ENCODE peak calls at places on chromosomes 1 and 21, in five cellular contexts. One of them, this sample, is unnamed.

GRCh38 chr1:100168051-100168450 is 10.0 kb downstream of the LRRC39 start:
- DNase-seq in GM23338: no peak
- DNase-seq in HCT116: no peak
- DNase-seq in K562: no peak
- DNase-seq in HepG2: no peak
- DNase-seq in this sample: no peak

GRCh38 chr21:38825901-38826300 is 20.2 kb downstream of the ETS2 start:
- DNase-seq in GM23338: no peak
- DNase-seq in K562: no peak
- DNase-seq in HepG2: no peak
- DNase-seq in HCT116: no peak
- DNase-seq in this sample: no peak

GRCh38 chr1:114235281-114235680 is 81.6 kb upstream of the SYT6 start:
- DNase-seq in HCT116: no peak
- DNase-seq in GM23338: no peak
- DNase-seq in HepG2: no peak
- DNase-seq in K562: no peak
- DNase-seq in this sample: no peak

GRCh38 chr1:47708658-47709301 is 270.9 kb downstream of the FOXD2 start:
- DNase-seq in HCT116: no peak
- DNase-seq in K562: no peak
- DNase-seq in GM23338: peak
- DNase-seq in HepG2: no peak
- DNase-seq in this sample: peak

GRCh38 chr1:46424730-46425129 is 30.6 kb downstream of the FAAH start:
- DNase-seq in HCT116: no peak
- DNase-seq in GM23338: no peak
- DNase-seq in K562: no peak
- DNase-seq in HepG2: no peak
- DNase-seq in this sample: no peak

GRCh38 chr1:67853704-67854103 is 20.4 kb upstream of the GNG12 start:
- DNase-seq in GM23338: peak
- DNase-seq in K562: peak
- DNase-seq in HCT116: peak
- DNase-seq in HepG2: peak
- DNase-seq in this sample: peak

GRCh38 chr1:55275976-55276375 is 60.8 kb upstream of the USP24 start:
- DNase-seq in K562: peak
- DNase-seq in HepG2: no peak
- DNase-seq in GM23338: no peak
- DNase-seq in HCT116: no peak
- DNase-seq in this sample: no peak

GRCh38 chr21:24729568-24729967 is 877.7 kb downstream of the MRPL39 start:
- DNase-seq in HCT116: no peak
- DNase-seq in GM23338: no peak
- DNase-seq in HepG2: no peak
- DNase-seq in K562: no peak
- DNase-seq in this sample: no peak

GRCh38 chr1:176448340-176448739 is 14.6 kb upstream of the PAPPA2 start:
- DNase-seq in GM23338: no peak
- DNase-seq in HCT116: no peak
- DNase-seq in K562: no peak
- DNase-seq in HepG2: no peak
- DNase-seq in this sample: no peak

GRCh38 chr1:165235158-165235776 is 121.2 kb downstream of the LMX1A start:
- DNase-seq in GM23338: peak
- DNase-seq in HepG2: no peak
- DNase-seq in HCT116: no peak
- DNase-seq in K562: no peak
- DNase-seq in this sample: peak

GRCh38 chr1:46480959-46481646 is 8.5 kb upstream of the DMBX1 start:
- DNase-seq in GM23338: no peak
- DNase-seq in K562: peak
- DNase-seq in HepG2: no peak
- DNase-seq in HCT116: no peak
- DNase-seq in this sample: no peak

GRCh38 chr1:201444792-201445191 is 23.3 kb upstream of the TNNI1 start:
- DNase-seq in GM23338: no peak
- DNase-seq in HCT116: no peak
- DNase-seq in HepG2: no peak
- DNase-seq in K562: no peak
- DNase-seq in this sample: no peak

GRCh38 chr1:224123136-224123535 is 9.2 kb downstream of the FBXO28 start:
- DNase-seq in HCT116: no peak
- DNase-seq in GM23338: no peak
- DNase-seq in HepG2: no peak
- DNase-seq in K562: no peak
- DNase-seq in this sample: no peak

GRCh38 chr1:233523047-233523446 is 90.9 kb upstream of the KCNK1 start:
- DNase-seq in K562: no peak
- DNase-seq in HepG2: no peak
- DNase-seq in HCT116: no peak
- DNase-seq in GM23338: peak
- DNase-seq in this sample: no peak

GRCh38 chr1:109312978-109313775 is 6.4 kb upstream of the MYBPHL start:
- DNase-seq in GM23338: no peak
- DNase-seq in HCT116: no peak
- DNase-seq in K562: no peak
- DNase-seq in HepG2: no peak
- DNase-seq in this sample: peak

GRCh38 chr1:10250663-10251062 is 40.3 kb downstream of the KIF1B start:
- DNase-seq in GM23338: no peak
- DNase-seq in HepG2: no peak
- DNase-seq in K562: no peak
- DNase-seq in HCT116: no peak
- DNase-seq in this sample: no peak

GRCh38 chr1:183251959-183252450 is 65.9 kb downstream of the LAMC2 start:
- DNase-seq in HepG2: no peak
- DNase-seq in GM23338: no peak
- DNase-seq in HCT116: no peak
- DNase-seq in K562: no peak
- DNase-seq in this sample: no peak

GRCh38 chr1:89069955-89070354 is 4.9 kb upstream of the GBP1 start:
- DNase-seq in GM23338: no peak
- DNase-seq in K562: no peak
- DNase-seq in HCT116: no peak
- DNase-seq in HepG2: no peak
- DNase-seq in this sample: no peak

GRCh38 chr1:89060091-89060490 is 4.9 kb downstream of the GBP1 start:
- DNase-seq in HCT116: no peak
- DNase-seq in K562: no peak
- DNase-seq in HepG2: no peak
- DNase-seq in GM23338: no peak
- DNase-seq in this sample: no peak

GRCh38 chr1:89070509-89070908 is 5.5 kb upstream of the GBP1 start:
- DNase-seq in GM23338: no peak
- DNase-seq in HepG2: no peak
- DNase-seq in HCT116: no peak
- DNase-seq in K562: no peak
- DNase-seq in this sample: no peak

GRCh38 chr1:89068291-89068690 is 3.3 kb upstream of the GBP1 start:
- DNase-seq in K562: no peak
- DNase-seq in GM23338: no peak
- DNase-seq in HepG2: no peak
- DNase-seq in HCT116: no peak
- DNase-seq in this sample: no peak

GRCh38 chr1:89065077-89065868 is at the start of gene GBP1:
- DNase-seq in HCT116: no peak
- DNase-seq in GM23338: no peak
- DNase-seq in HepG2: peak
- DNase-seq in K562: no peak
- DNase-seq in this sample: no peak
- H2AFZ ChIP-seq in HCT116: no peak
- H2AFZ ChIP-seq in GM23338: peak
- H2AFZ ChIP-seq in HepG2: peak
- H2AFZ ChIP-seq in K562: no peak
- H2AFZ ChIP-seq in this sample: peak

DNA sequence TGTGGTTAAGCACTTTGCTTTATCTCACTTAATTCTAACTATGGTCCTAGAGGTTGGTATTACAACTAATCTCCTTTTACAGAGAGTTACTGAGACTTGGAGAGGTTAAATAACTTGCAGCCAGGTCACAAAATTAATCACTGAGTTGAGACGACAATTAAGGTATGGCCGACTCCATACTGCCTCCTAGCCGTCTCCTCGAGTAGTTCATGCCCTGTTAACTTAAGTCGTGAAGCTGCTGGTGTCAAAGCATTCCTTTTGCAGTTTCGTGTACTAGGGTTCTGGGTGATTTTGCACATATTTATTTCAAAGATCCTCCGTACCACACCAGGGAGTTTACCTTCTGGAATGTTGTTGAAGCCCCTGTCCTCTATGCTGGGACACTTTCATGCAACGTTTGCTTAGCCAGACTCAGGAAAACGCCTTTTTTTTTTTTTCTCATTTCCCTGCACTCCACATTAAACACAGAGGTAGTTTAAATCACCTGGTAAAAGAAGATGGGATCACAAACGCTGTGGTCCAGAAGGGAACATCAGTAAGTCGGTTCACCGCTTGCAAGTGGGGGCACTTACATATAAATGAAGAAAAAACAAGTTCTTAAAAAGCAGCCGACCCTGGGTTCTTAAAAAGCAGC is 570 bp upstream of the NEK7 start:
- DNase-seq in HepG2: peak
- DNase-seq in GM23338: peak
- DNase-seq in HCT116: peak
- DNase-seq in K562: peak
- DNase-seq in this sample: peak
- TF ChIP-seq REST in HepG2: no peak
- TF ChIP-seq REST in GM23338: no peak
- TF ChIP-seq REST in HCT116: no peak
- TF ChIP-seq REST in K562: no peak
- TF ChIP-seq REST in this sample: no peak

GRCh38 chr1:232174306-232174705 is 455.6 kb downstream of the SIPA1L2 start:
- DNase-seq in K562: no peak
- DNase-seq in HepG2: no peak
- DNase-seq in GM23338: no peak
- DNase-seq in HCT116: no peak
- DNase-seq in this sample: no peak

GRCh38 chr1:232172556-232172955 is 457.4 kb downstream of the SIPA1L2 start:
- DNase-seq in HepG2: no peak
- DNase-seq in HCT116: no peak
- DNase-seq in GM23338: no peak
- DNase-seq in K562: no peak
- DNase-seq in this sample: no peak

GRCh38 chr1:232168513-232168912 is 461.4 kb downstream of the SIPA1L2 start:
- DNase-seq in HCT116: no peak
- DNase-seq in K562: no peak
- DNase-seq in GM23338: no peak
- DNase-seq in HepG2: no peak
- DNase-seq in this sample: no peak

GRCh38 chr1:232169436-232169835 is 460.5 kb downstream of the SIPA1L2 start:
- DNase-seq in HCT116: no peak
- DNase-seq in GM23338: no peak
- DNase-seq in K562: no peak
- DNase-seq in HepG2: no peak
- DNase-seq in this sample: no peak

GRCh38 chr1:232170909-232171308 is 459.0 kb downstream of the SIPA1L2 start:
- DNase-seq in GM23338: no peak
- DNase-seq in HCT116: no peak
- DNase-seq in HepG2: no peak
- DNase-seq in K562: no peak
- DNase-seq in this sample: no peak
- TF ChIP-seq CTCF in GM23338: no peak
- TF ChIP-seq CTCF in HCT116: no peak
- TF ChIP-seq CTCF in HepG2: no peak
- TF ChIP-seq CTCF in K562: no peak
- TF ChIP-seq CTCF in this sample: no peak

GRCh38 chr1:88610687-88611086 is 73.4 kb upstream of the PKN2 start:
- DNase-seq in HepG2: no peak
- DNase-seq in GM23338: no peak
- DNase-seq in HCT116: no peak
- DNase-seq in K562: no peak
- DNase-seq in this sample: no peak

GRCh38 chr1:88609051-88609450 is 75.0 kb upstream of the PKN2 start:
- DNase-seq in GM23338: no peak
- DNase-seq in HCT116: no peak
- DNase-seq in K562: no peak
- DNase-seq in HepG2: no peak
- DNase-seq in this sample: no peak

GRCh38 chr1:88612783-88613182 is 71.3 kb upstream of the PKN2 start:
- DNase-seq in GM23338: no peak
- DNase-seq in K562: no peak
- DNase-seq in HepG2: no peak
- DNase-seq in HCT116: peak
- DNase-seq in this sample: no peak

GRCh38 chr1:88612299-88612698 is 71.8 kb upstream of the PKN2 start:
- DNase-seq in HepG2: no peak
- DNase-seq in HCT116: no peak
- DNase-seq in K562: no peak
- DNase-seq in GM23338: peak
- DNase-seq in this sample: no peak

DNA sequence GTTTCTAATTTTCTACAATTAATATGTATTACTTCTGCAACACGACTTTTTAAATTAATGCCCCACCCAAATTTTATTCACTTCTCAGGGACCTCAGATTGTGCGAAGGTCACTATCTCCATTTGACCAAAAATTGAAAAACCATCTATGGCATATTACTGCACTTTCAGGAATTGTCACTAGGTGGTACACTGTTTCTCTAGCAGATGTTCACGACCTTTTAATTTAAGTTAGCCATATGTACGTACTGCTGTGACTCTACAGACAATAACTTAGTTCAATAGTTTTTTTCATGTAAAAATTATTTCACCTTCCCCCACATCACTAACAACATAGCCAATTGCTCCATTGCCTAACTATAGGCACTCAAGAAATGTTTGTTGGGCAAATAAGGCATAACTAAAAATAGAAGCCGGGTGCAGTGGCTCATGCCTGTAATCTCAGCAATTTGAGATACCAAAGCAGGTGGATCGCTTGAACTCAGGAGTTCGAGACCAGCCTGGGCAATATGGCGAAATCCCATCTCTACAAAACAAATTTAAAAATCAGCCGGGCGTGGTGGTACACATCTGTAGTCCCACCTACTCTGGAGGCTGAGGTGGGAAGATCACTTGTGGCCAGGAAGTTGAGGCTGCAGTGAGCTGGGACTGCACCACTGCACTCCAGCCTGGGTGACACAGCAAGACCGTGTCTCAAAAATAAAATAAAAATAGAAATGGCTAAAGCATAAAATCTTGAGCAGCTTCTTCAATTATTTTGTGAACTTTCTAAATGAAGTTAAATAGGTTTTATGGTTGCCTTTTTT is 75.7 kb upstream of the PKN2 start:
- DNase-seq in HepG2: peak
- DNase-seq in GM23338: peak
- DNase-seq in HCT116: peak
- DNase-seq in K562: peak
- DNase-seq in this sample: peak
- H2AFZ ChIP-seq in HepG2: no peak
- H2AFZ ChIP-seq in GM23338: no peak
- H2AFZ ChIP-seq in HCT116: peak
- H2AFZ ChIP-seq in K562: peak
- H2AFZ ChIP-seq in this sample: no peak